ENCODE peak calls at places on chromosome 14, in eight cellular contexts. U is heart left ventricle, L is GM23338, B is neural progenitor cell, Y is thyroid gland, I is cardiac muscle cell, O is esophagus squamous epithelium, P is upper lobe of right lung. V is an unnamed sample. For H3K4me1 and H3K27me3, the result is how much of the 10 kb centered on the place peaks cover.

GRCh38 chr14:35534130-35534883 is at the start of gene INSM2:
- DNase-seq in U (no peak), Y (no peak), O (no peak), L (peak), P (peak), B (peak), I (no peak), V (peak)

GRCh38 chr14:55071870-55072640 is 20.6 kb downstream of the MAPK1IP1L start:
- DNase-seq in B (no peak), I (peak), P (no peak), Y (peak), O (no peak), L (no peak), U (peak), V (no peak)

GRCh38 chr14:20499108-20499507 is 6.2 kb upstream of the RNASE10 start:
- DNase-seq in B (no peak), O (no peak), Y (no peak), L (peak), U (no peak), P (no peak), I (no peak), V (no peak)

GRCh38 chr14:96037891-96038557 is 1.1 kb upstream of the C14orf132 start:
- DNase-seq in B (no peak), Y (peak), I (peak), U (peak), P (peak), L (peak), O (no peak), V (no peak)

GRCh38 chr14:101194356-101195308 is 291.1 kb upstream of the RTL1 start:
- DNase-seq in U (no peak), B (no peak), Y (no peak), L (no peak), I (no peak), O (no peak), P (peak), V (peak)

GRCh38 chr14:54374117-54374884 is 22.5 kb upstream of the CDKN3 start:
- DNase-seq in B (no peak), I (peak), Y (no peak), L (no peak), P (no peak), U (no peak), O (no peak), V (no peak)

GRCh38 chr14:31879661-31880348 is 197.3 kb upstream of the ARHGAP5 start:
- DNase-seq in Y (no peak), O (no peak), I (no peak), B (no peak), U (no peak), P (no peak), L (no peak), V (no peak)

GRCh38 chr14:54169254-54169924 is 212.8 kb upstream of the BMP4 start:
- DNase-seq in B (no peak), I (no peak), U (no peak), P (no peak), O (no peak), L (no peak), Y (no peak), V (no peak)

GRCh38 chr14:59075503-59075902 is 113.0 kb upstream of the DAAM1 start:
- DNase-seq in I (no peak), O (no peak), P (no peak), B (no peak), Y (no peak), U (no peak), L (no peak), V (no peak)

GRCh38 chr14:50228313-50228712 is 3.1 kb downstream of the SOS2 start:
- DNase-seq in L (no peak), O (no peak), U (no peak), Y (no peak), B (no peak), I (no peak), P (no peak), V (no peak)

GRCh38 chr14:65803886-65804285 is 391.4 kb downstream of the FUT8 start:
- DNase-seq in B (no peak), P (no peak), U (no peak), O (no peak), Y (no peak), L (no peak), I (no peak), V (no peak)

GRCh38 chr14:68412505-68413496 is 380.1 kb downstream of the ZFP36L1 start:
- DNase-seq in U (no peak), P (no peak), L (no peak), O (no peak), I (no peak), B (no peak), Y (no peak), V (no peak)
- H3K4me1 ChIP-seq in U (under half), P (under half), L (under half), O (under half), I (under half), B (under half), Y (under half), V (under half)

DNA sequence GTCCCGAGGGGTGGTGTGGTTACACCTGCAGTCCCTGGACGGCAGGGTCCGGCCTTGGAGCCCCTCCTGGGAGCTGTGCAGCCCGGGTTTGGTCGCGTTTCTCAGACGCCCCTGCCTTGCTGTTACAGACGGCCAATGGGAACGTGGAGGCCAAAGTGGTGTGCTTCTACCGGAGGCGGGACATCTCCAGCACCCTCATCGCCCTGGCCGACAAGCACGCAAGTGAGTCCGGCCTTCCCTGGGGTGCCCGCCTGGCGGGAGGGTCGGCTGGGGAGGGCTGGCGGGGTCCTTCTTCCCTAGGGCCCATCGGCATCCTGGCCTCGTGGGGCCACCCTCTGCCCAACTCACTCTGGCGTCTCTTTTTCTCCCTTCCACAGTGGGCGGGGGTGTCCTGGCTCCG is 25.7 kb downstream of the MTA1 start:
- DNase-seq in I (no peak), U (no peak), O (no peak), L (no peak), P (no peak), Y (no peak), B (no peak), V (no peak)
- H3K27me3 ChIP-seq in I (under half), U (under half), O (under half), L (under half), P (under half), Y (under half), B (under half), V (under half)

DNA sequence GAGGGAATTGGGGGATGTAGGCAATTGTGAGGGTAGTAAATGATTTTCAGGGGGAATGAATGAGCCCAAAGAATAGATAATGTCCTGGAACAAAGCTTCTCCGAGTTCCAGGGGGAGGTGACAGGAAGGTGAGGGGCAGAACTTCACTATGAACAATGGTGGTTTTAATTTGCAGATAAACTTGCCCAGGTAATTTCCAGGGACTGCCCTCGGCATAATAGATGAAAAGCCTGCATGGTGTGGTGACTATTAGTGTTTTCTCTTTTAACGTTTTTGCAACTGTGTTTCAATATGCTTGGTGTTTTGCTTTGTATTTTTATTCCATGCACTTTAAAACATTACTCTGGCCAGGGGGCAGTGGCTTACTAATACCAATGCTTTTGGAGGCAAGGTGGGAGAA is 325.2 kb upstream of the RGS6 start:
- DNase-seq in O (no peak), P (no peak), I (no peak), Y (no peak), U (no peak), B (no peak), L (no peak), V (no peak)
- H3K27ac ChIP-seq in O (no peak), P (no peak), I (no peak), Y (no peak), U (no peak), B (no peak), L (no peak), V (no peak)

GRCh38 chr14:68681256-68681655 is 111.6 kb downstream of the ZFP36L1 start:
- DNase-seq in O (no peak), P (no peak), B (no peak), Y (peak), U (no peak), L (no peak), I (no peak), V (no peak)
- H3K4me1 ChIP-seq in O (half or more), P (under half), B (under half), Y (under half), U (under half), L (under half), I (under half), V (half or more)

GRCh38 chr14:70183991-70184390 is 4.8 kb downstream of the SLC8A3 start:
- DNase-seq in O (no peak), L (no peak), Y (no peak), U (no peak), I (no peak), P (no peak), B (no peak), V (no peak)
- H3K27me3 ChIP-seq in O (under half), L (under half), Y (under half), U (under half), I (half or more), P (under half), B (half or more), V (under half)

GRCh38 chr14:22776215-22776614 is 9.7 kb downstream of the OXA1L start:
- DNase-seq in I (no peak), L (no peak), B (no peak), U (no peak), Y (no peak), O (no peak), P (no peak), V (no peak)

GRCh38 chr14:22781606-22782000 is 15.1 kb downstream of the OXA1L start:
- DNase-seq in U (no peak), B (no peak), I (no peak), L (no peak), P (no peak), O (no peak), Y (no peak), V (no peak)

GRCh38 chr14:22786685-22787084 is 20.2 kb downstream of the OXA1L start:
- DNase-seq in L (no peak), I (no peak), B (no peak), Y (no peak), P (no peak), U (no peak), O (no peak), V (no peak)

GRCh38 chr14:22780105-22780679 is 13.7 kb downstream of the OXA1L start:
- DNase-seq in Y (peak), I (peak), B (no peak), L (no peak), U (no peak), O (no peak), P (no peak), V (no peak)

DNA sequence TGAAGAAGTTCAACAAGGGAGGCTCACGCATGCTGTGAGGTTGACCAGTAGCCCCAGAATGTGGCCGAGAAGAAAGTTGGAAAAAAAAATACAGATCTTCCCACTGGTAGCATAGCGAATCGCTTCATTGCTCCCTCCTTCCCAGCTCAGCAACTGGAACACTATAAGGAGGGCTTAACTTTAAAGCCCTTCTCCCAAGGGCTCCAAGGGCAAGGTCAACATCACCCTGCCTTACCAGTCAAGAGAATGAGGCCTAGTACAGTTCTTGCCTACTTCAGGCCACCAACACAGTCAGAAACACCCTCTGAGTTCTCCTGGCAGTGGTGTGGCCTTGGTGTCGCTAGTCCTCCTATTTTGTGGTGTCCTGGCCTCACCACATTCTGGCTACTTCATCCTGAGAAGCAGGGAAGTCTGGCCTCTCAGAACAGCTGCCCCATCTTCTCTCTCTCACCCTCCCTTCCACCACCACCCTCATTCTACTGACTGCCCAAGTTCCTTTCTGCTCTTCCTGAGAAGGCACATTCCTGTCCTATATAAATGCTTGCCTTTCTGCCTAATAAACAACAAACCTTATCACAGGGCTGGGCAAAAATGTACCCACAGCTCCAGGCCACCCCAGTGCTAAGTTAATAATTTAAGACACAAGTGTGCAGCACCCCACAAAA is 14.6 kb downstream of the OXA1L start:
- DNase-seq in Y (peak), L (no peak), I (no peak), O (no peak), U (no peak), P (no peak), B (no peak), V (no peak)
- H3K27ac ChIP-seq in Y (peak), L (no peak), I (no peak), O (no peak), U (no peak), P (no peak), B (no peak), V (peak)

V was measured in body of pancreas.